ENCODE peak calls at places on chromosomes 6 and 20, in nine cellular contexts. R, X, C, D, U, B, Q, N and G are unnamed samples.

GRCh38 chr20:25867776-25868649 is 171.4 kb upstream of the ZNF337 start:
- DNase-seq in U (peak), C (peak), D (peak), N (peak), X (peak), Q (peak), B (peak), R (peak), G (peak)

GRCh38 chr6:56235245-56235644 is 12.1 kb downstream of the COL21A1 start:
- DNase-seq in D (no peak), U (no peak), X (no peak), Q (no peak), B (peak), R (no peak), C (no peak), N (no peak), G (no peak)

GRCh38 chr6:126041516-126042447 is 55.4 kb downstream of the TRMT11 start:
- DNase-seq in B (peak), Q (no peak), X (no peak), R (no peak), D (no peak), C (no peak), N (no peak), U (no peak), G (no peak)

GRCh38 chr20:8798505-8798904 is 270.4 kb upstream of the PLCB4 start:
- DNase-seq in U (no peak), B (no peak), N (no peak), Q (no peak), C (no peak), D (no peak), X (no peak), R (no peak), G (no peak)

GRCh38 chr6:29924731-29925130 is 17.6 kb upstream of the HLA-A start:
- DNase-seq in N (no peak), C (no peak), Q (no peak), R (no peak), X (no peak), B (no peak), U (no peak), D (no peak), G (no peak)

GRCh38 chr6:15663057-15663638 is 320 bp upstream of the DTNBP1 start:
- DNase-seq in N (no peak), Q (no peak), U (no peak), B (peak), R (no peak), X (no peak), C (no peak), D (no peak), G (no peak)

GRCh38 chr6:90028080-90028778 is 134.0 kb downstream of the GJA10 start:
- DNase-seq in Q (no peak), C (no peak), D (no peak), R (no peak), N (no peak), X (no peak), B (no peak), U (no peak), G (no peak)

GRCh38 chr6:37083243-37084138 is 78.0 kb downstream of the FGD2 start:
- DNase-seq in N (peak), R (peak), Q (peak), U (no peak), X (peak), D (peak), B (peak), C (no peak), G (peak)

GRCh38 chr6:113630365-113630737 is 226.8 kb upstream of the MARCKS start:
- DNase-seq in B (peak), R (no peak), X (no peak), N (no peak), U (no peak), C (no peak), D (no peak), Q (no peak), G (no peak)

GRCh38 chr6:115898246-115898645 is 162.4 kb downstream of the FRK start:
- DNase-seq in R (no peak), N (no peak), C (no peak), D (no peak), B (no peak), X (no peak), U (no peak), Q (no peak), G (no peak)

DNA sequence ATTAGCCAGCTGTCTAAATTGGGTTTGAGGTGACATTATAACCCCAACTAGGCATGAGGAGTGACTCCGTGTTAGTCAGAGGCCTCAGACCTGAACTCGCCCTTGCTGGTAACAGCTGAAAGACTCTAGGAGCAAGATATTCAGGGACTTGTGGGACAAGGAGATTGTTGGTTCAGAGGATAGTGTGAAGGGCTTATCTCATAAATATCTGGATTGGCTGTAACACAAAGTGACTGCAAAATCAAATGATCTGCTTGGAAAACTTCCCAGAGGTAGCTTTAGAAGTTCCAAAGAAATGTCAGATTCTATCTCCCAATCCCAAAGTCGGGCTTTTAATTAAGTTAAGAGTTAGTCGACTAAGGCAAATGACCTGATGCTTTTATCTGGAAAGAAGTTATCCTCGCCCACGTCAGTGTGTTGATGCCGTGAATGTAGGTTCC is 72.4 kb downstream of the TULP4 start:
- DNase-seq in Q (no peak), R (no peak), N (no peak), C (no peak), X (no peak), D (no peak), B (peak), U (no peak), G (no peak)
- H3K27ac ChIP-seq in Q (no peak), R (no peak), N (no peak), C (no peak), X (peak), D (no peak), B (no peak), U (no peak), G (no peak)

DNA sequence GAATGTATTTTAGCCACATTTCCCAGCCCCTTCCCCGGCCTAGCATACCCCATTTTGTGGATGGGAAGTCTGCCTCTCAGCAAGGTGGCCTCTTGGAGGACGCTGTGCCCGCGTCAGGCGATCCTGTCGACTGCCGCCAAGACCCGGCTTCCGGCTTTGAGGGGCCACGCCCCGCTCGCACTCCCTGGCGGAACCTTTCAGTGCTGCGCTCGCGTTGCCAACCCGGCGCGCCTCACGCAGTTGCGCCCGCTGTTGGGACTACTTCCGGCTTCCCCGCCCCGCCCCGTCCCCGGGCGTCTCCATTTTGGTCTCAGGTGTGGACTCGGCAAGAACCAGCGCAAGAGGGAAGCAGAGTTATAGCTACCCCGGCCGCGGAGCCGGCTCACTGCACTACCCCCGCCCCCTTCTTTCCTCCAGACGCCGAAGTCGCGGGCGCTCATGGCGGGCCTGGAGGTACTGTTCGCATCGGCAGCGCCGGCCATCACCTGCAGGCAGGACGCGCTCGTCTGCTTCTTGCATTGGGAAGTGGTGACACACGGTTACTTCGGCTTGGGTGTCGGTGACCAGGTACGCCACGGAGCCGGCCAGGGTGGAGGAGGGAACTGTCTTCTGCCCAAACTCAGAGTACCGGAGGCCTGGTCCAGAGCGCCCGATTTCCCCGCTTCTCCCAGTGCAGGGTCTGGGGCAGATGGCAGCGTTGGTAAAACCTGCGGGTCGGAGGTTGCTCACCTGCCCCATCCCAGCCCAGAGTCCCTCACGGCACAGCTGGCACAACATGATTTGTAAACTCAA is at the start of gene PSMF1:
- DNase-seq in C (peak), U (peak), B (peak), D (peak), R (peak), X (peak), Q (peak), N (peak), G (peak)
- TF ChIP-seq CTCF in C (peak), U (no peak), B (no peak), D (no peak), R (no peak), X (peak), Q (no peak), N (peak), G (peak)

GRCh38 chr20:42274977-42275376 is 656.8 kb upstream of the CHD6 start:
- DNase-seq in N (no peak), Q (no peak), C (no peak), R (no peak), U (peak), X (no peak), D (no peak), B (no peak), G (no peak)
- H3K4me3 ChIP-seq in N (no peak), Q (no peak), C (no peak), R (no peak), U (peak), X (no peak), D (no peak), B (no peak), G (no peak)

GRCh38 chr6:3022765-3023662 is 23.3 kb downstream of the NQO2 start:
- DNase-seq in U (no peak), Q (no peak), D (peak), C (peak), X (peak), B (no peak), R (no peak), N (peak), G (no peak)

GRCh38 chr6:3019065-3019464 is 19.4 kb downstream of the NQO2 start:
- DNase-seq in X (no peak), N (no peak), B (no peak), U (no peak), Q (no peak), D (no peak), R (no peak), C (no peak), G (no peak)

GRCh38 chr6:3019749-3020320 is 20.1 kb downstream of the NQO2 start:
- DNase-seq in R (no peak), B (no peak), U (no peak), Q (no peak), D (no peak), C (no peak), N (no peak), X (no peak), G (no peak)

GRCh38 chr6:3026811-3027626 is 27.3 kb downstream of the NQO2 start:
- DNase-seq in N (no peak), U (peak), D (no peak), B (peak), X (no peak), R (no peak), Q (no peak), C (no peak), G (no peak)

DNA sequence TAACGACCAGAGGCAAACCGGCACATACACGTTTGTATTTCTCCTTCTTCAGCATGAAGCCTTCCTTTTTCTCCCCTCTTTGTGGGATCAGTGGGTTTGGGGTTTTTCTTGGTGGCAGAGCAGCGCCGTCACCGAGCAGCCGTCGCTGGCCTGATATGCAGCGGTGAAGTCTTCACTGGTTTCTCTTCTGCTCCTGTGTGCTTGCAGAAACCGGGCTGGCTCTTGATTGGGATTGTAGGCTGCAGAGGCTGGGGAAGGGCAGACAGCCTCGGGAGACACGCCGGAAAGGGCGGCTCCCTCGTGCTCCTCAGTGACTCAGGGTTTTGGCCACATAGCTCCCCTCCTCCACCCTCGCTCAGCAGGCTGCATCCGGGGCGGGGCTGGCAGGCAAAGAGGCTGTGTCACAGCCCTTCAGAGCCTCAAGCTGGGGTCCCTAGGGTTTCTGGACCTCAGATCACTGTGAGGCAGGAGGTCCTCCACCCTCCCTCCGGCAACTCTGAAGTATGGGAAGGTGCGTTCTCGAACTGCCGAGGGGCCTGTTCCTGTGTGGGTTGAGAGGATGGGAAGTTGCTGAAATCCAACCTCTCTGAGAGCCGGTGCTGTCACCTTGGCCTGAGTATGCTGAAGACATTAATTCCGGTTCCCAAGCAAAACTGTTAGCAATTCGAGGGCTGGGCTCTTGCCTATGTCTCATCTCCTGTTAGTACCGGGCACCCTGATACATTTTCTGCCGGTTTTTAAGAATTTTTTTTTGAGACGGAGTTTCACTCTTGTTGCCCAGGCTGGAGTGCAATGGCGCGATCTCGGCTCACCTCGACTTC is 24.2 kb downstream of the NQO2 start:
- DNase-seq in X (peak), D (peak), B (peak), R (peak), U (peak), C (peak), N (peak), Q (peak), G (no peak)
- H3K27ac ChIP-seq in X (peak), D (peak), B (peak), R (peak), U (no peak), C (peak), N (peak), Q (peak), G (peak)

DNA sequence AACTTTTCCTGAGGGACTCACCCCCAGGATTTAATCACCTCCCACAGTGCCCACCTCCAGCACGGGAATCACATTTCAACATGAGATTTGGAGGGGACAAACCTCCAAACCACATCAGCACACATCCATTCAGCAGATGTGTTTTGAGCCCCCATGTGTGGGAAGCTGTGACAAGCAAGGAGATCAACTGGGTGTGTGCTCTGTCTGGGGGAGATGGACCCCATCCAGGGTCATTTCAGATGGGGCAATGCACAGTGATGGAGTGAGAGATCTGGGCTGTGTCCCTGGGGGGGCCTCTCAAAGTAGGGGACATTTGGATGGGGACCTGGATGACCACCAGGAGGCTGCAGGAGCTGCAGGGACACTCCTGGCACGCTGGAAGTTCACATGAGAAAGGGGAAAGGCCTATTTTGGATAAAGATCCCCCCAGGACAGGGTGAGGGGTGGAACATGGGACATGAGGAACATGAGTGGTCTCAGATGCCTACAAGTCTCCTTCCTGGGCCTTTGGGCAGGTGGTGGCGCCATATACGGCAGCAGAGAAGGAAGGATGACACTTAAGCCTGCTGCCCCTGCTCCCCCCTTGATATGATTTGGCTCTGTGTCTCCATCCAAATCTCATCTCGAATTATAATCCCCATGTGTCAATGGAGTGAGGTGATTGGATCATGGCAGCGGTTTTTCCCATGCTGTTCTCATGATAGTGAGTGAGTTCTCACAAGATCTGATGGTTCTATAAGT is 49.6 kb downstream of the SLC2A10 start:
- DNase-seq in Q (no peak), C (no peak), N (no peak), D (no peak), X (no peak), B (no peak), R (no peak), U (no peak), G (no peak)
- TF ChIP-seq CTCF in Q (no peak), C (peak), N (no peak), D (no peak), X (no peak), B (peak), R (no peak), U (no peak), G (no peak)